ENCODE peak calls at places on chromosome 14, in four cellular contexts. One of them, this sample, is unnamed.

GRCh38 chr14:86153480-86153879 is 623.5 kb downstream of the FLRT2 start:
- DNase-seq in Right ventricle myocardium superior: no peak
- DNase-seq in activated T-helper 1 cell treated with Interleukin-2 at 50 U/mL for 16 hours: no peak
- DNase-seq in progenitor cell of endocrine pancreas: no peak
- DNase-seq in this sample: no peak

GRCh38 chr14:78967111-78967809 is 797.1 kb downstream of the NRXN3 start:
- DNase-seq in Right ventricle myocardium superior: no peak
- DNase-seq in activated T-helper 1 cell treated with Interleukin-2 at 50 U/mL for 16 hours: no peak
- DNase-seq in progenitor cell of endocrine pancreas: no peak
- DNase-seq in this sample: no peak

GRCh38 chr14:96130854-96131253 is 73.8 kb upstream of the BDKRB2 start:
- DNase-seq in Right ventricle myocardium superior: no peak
- DNase-seq in activated T-helper 1 cell treated with Interleukin-2 at 50 U/mL for 16 hours: no peak
- DNase-seq in progenitor cell of endocrine pancreas: no peak
- DNase-seq in this sample: no peak

GRCh38 chr14:23366163-23366921 is 1.4 kb upstream of the EFS start:
- DNase-seq in Right ventricle myocardium superior: peak
- DNase-seq in activated T-helper 1 cell treated with Interleukin-2 at 50 U/mL for 16 hours: no peak
- DNase-seq in progenitor cell of endocrine pancreas: peak
- DNase-seq in this sample: peak

GRCh38 chr14:66804141-66804540 is 296.2 kb downstream of the GPHN start:
- DNase-seq in Right ventricle myocardium superior: no peak
- DNase-seq in activated T-helper 1 cell treated with Interleukin-2 at 50 U/mL for 16 hours: no peak
- DNase-seq in progenitor cell of endocrine pancreas: no peak
- DNase-seq in this sample: no peak

GRCh38 chr14:65035049-65035448 is 48.4 kb downstream of the FNTB start:
- DNase-seq in Right ventricle myocardium superior: peak
- DNase-seq in activated T-helper 1 cell treated with Interleukin-2 at 50 U/mL for 16 hours: no peak
- DNase-seq in progenitor cell of endocrine pancreas: no peak
- DNase-seq in this sample: peak

GRCh38 chr14:92651106-92651792 is 97.2 kb downstream of the LGMN start:
- DNase-seq in Right ventricle myocardium superior: peak
- DNase-seq in activated T-helper 1 cell treated with Interleukin-2 at 50 U/mL for 16 hours: peak
- DNase-seq in progenitor cell of endocrine pancreas: no peak
- DNase-seq in this sample: peak

GRCh38 chr14:104136472-104137296 is 1.7 kb upstream of the KIF26A start:
- DNase-seq in Right ventricle myocardium superior: peak
- DNase-seq in activated T-helper 1 cell treated with Interleukin-2 at 50 U/mL for 16 hours: no peak
- DNase-seq in progenitor cell of endocrine pancreas: no peak
- DNase-seq in this sample: peak

GRCh38 chr14:99924379-99924778 is 131.2 kb downstream of the EML1 start:
- DNase-seq in Right ventricle myocardium superior: no peak
- DNase-seq in activated T-helper 1 cell treated with Interleukin-2 at 50 U/mL for 16 hours: no peak
- DNase-seq in progenitor cell of endocrine pancreas: no peak
- DNase-seq in this sample: no peak

GRCh38 chr14:55301722-55302121 is 30.5 kb downstream of the FBXO34 start:
- DNase-seq in Right ventricle myocardium superior: no peak
- DNase-seq in activated T-helper 1 cell treated with Interleukin-2 at 50 U/mL for 16 hours: no peak
- DNase-seq in progenitor cell of endocrine pancreas: no peak
- DNase-seq in this sample: no peak

GRCh38 chr14:64387232-64387737 is 868 bp upstream of the MTHFD1 start:
- DNase-seq in Right ventricle myocardium superior: no peak
- DNase-seq in activated T-helper 1 cell treated with Interleukin-2 at 50 U/mL for 16 hours: no peak
- DNase-seq in progenitor cell of endocrine pancreas: no peak
- DNase-seq in this sample: no peak

GRCh38 chr14:70358631-70359030 is 852 bp downstream of the COX16 start:
- DNase-seq in Right ventricle myocardium superior: no peak
- DNase-seq in activated T-helper 1 cell treated with Interleukin-2 at 50 U/mL for 16 hours: no peak
- DNase-seq in progenitor cell of endocrine pancreas: no peak
- DNase-seq in this sample: no peak

GRCh38 chr14:50667491-50668007 is 557 bp downstream of the SAV1 start:
- DNase-seq in Right ventricle myocardium superior: no peak
- DNase-seq in activated T-helper 1 cell treated with Interleukin-2 at 50 U/mL for 16 hours: no peak
- DNase-seq in progenitor cell of endocrine pancreas: peak
- DNase-seq in this sample: no peak

GRCh38 chr14:83594874-83595273 is 1935.1 kb upstream of the FLRT2 start:
- DNase-seq in Right ventricle myocardium superior: peak
- DNase-seq in activated T-helper 1 cell treated with Interleukin-2 at 50 U/mL for 16 hours: no peak
- DNase-seq in progenitor cell of endocrine pancreas: no peak
- DNase-seq in this sample: no peak

GRCh38 chr14:72710212-72710611 is 183.7 kb downstream of the DPF3 start:
- DNase-seq in Right ventricle myocardium superior: no peak
- DNase-seq in activated T-helper 1 cell treated with Interleukin-2 at 50 U/mL for 16 hours: no peak
- DNase-seq in progenitor cell of endocrine pancreas: no peak
- DNase-seq in this sample: no peak

GRCh38 chr14:34692898-34693227 is 21.5 kb downstream of the CFL2 start:
- DNase-seq in Right ventricle myocardium superior: no peak
- DNase-seq in activated T-helper 1 cell treated with Interleukin-2 at 50 U/mL for 16 hours: no peak
- DNase-seq in progenitor cell of endocrine pancreas: no peak
- DNase-seq in this sample: no peak

GRCh38 chr14:98993818-98994217 is 278.2 kb downstream of the BCL11B start:
- DNase-seq in Right ventricle myocardium superior: no peak
- DNase-seq in activated T-helper 1 cell treated with Interleukin-2 at 50 U/mL for 16 hours: no peak
- DNase-seq in progenitor cell of endocrine pancreas: no peak
- DNase-seq in this sample: no peak

GRCh38 chr14:52926994-52927393 is 23.9 kb downstream of the FERMT2 start:
- DNase-seq in Right ventricle myocardium superior: no peak
- DNase-seq in activated T-helper 1 cell treated with Interleukin-2 at 50 U/mL for 16 hours: no peak
- DNase-seq in progenitor cell of endocrine pancreas: no peak
- DNase-seq in this sample: no peak

GRCh38 chr14:56422703-56423213 is 156.8 kb upstream of the TMEM260 start:
- DNase-seq in Right ventricle myocardium superior: peak
- DNase-seq in activated T-helper 1 cell treated with Interleukin-2 at 50 U/mL for 16 hours: no peak
- DNase-seq in progenitor cell of endocrine pancreas: no peak
- DNase-seq in this sample: peak

GRCh38 chr14:58960945-58961731 is 227.3 kb upstream of the DAAM1 start:
- DNase-seq in Right ventricle myocardium superior: peak
- DNase-seq in activated T-helper 1 cell treated with Interleukin-2 at 50 U/mL for 16 hours: no peak
- DNase-seq in progenitor cell of endocrine pancreas: no peak
- DNase-seq in this sample: no peak

GRCh38 chr14:103528158-103528511 is 861 bp upstream of the TRMT61A start:
- DNase-seq in Right ventricle myocardium superior: peak
- DNase-seq in activated T-helper 1 cell treated with Interleukin-2 at 50 U/mL for 16 hours: no peak
- DNase-seq in progenitor cell of endocrine pancreas: no peak
- DNase-seq in this sample: no peak

GRCh38 chr14:87529081-87529480 is 463.9 kb downstream of the GALC start:
- DNase-seq in Right ventricle myocardium superior: no peak
- DNase-seq in activated T-helper 1 cell treated with Interleukin-2 at 50 U/mL for 16 hours: no peak
- DNase-seq in progenitor cell of endocrine pancreas: no peak
- DNase-seq in this sample: no peak

GRCh38 chr14:104750658-104751057 is 2.3 kb upstream of the SIVA1 start:
- DNase-seq in Right ventricle myocardium superior: no peak
- DNase-seq in activated T-helper 1 cell treated with Interleukin-2 at 50 U/mL for 16 hours: no peak
- DNase-seq in progenitor cell of endocrine pancreas: no peak
- DNase-seq in this sample: no peak

GRCh38 chr14:32932302-32932920 is 6.3 kb upstream of the NPAS3 start:
- DNase-seq in Right ventricle myocardium superior: no peak
- DNase-seq in activated T-helper 1 cell treated with Interleukin-2 at 50 U/mL for 16 hours: no peak
- DNase-seq in progenitor cell of endocrine pancreas: no peak
- DNase-seq in this sample: no peak

GRCh38 chr14:69573205-69573840 is 1.3 kb downstream of the CCDC177 start:
- DNase-seq in Right ventricle myocardium superior: no peak
- DNase-seq in activated T-helper 1 cell treated with Interleukin-2 at 50 U/mL for 16 hours: no peak
- DNase-seq in progenitor cell of endocrine pancreas: no peak
- DNase-seq in this sample: peak

GRCh38 chr14:98900236-98900635 is 371.8 kb downstream of the BCL11B start:
- DNase-seq in Right ventricle myocardium superior: no peak
- DNase-seq in activated T-helper 1 cell treated with Interleukin-2 at 50 U/mL for 16 hours: no peak
- DNase-seq in progenitor cell of endocrine pancreas: no peak
- DNase-seq in this sample: no peak

GRCh38 chr14:101250336-101250947 is 310.9 kb upstream of the DIO3 start:
- DNase-seq in Right ventricle myocardium superior: no peak
- DNase-seq in activated T-helper 1 cell treated with Interleukin-2 at 50 U/mL for 16 hours: no peak
- DNase-seq in progenitor cell of endocrine pancreas: no peak
- DNase-seq in this sample: no peak

GRCh38 chr14:91484744-91485143 is 25.4 kb downstream of the PPP4R3A start:
- DNase-seq in Right ventricle myocardium superior: no peak
- DNase-seq in activated T-helper 1 cell treated with Interleukin-2 at 50 U/mL for 16 hours: no peak
- DNase-seq in progenitor cell of endocrine pancreas: no peak
- DNase-seq in this sample: no peak

GRCh38 chr14:38391334-38391733 is 135.4 kb upstream of the CLEC14A start:
- DNase-seq in Right ventricle myocardium superior: no peak
- DNase-seq in activated T-helper 1 cell treated with Interleukin-2 at 50 U/mL for 16 hours: no peak
- DNase-seq in progenitor cell of endocrine pancreas: no peak
- DNase-seq in this sample: no peak

This sample was measured in psoas muscle.